ENCODE peak calls at places on chromosomes 7 and 10, in six cellular contexts. Q is mammary epithelial cell; T is CD8-positive, alpha-beta T cell; R is right cardiac atrium; V is brain microvascular endothelial cell; K is mesendoderm. H is an unnamed sample.

GRCh38 chr7:24907311-24907886 is 72.6 kb downstream of the OSBPL3 start:
- DNase-seq in Q (peak; percentile 87), T (no peak), R (no peak), V (peak; percentile 61), K (no peak), H (peak; percentile 89)

GRCh38 chr7:80950550-80950967 is 31.7 kb upstream of the SEMA3C start:
- DNase-seq in Q (no peak), T (no peak), R (no peak), V (no peak), K (no peak), H (no peak)

GRCh38 chr10:78267070-78267469 is 233.4 kb downstream of the RPS24 start:
- DNase-seq in Q (no peak), T (no peak), R (no peak), V (no peak), K (no peak), H (no peak)

GRCh38 chr7:31096882-31097258 is 44.8 kb downstream of the ADCYAP1R1 start:
- DNase-seq in Q (no peak), T (no peak), R (no peak), V (no peak), K (no peak), H (no peak)

GRCh38 chr10:11546581-11546980 is 64.9 kb downstream of the USP6NL start:
- DNase-seq in Q (no peak), T (no peak), R (no peak), V (no peak), K (no peak), H (peak; percentile 43)

GRCh38 chr10:87734987-87735827 is 75.5 kb downstream of the PAPSS2 start:
- DNase-seq in Q (peak; percentile 18), T (no peak), R (no peak), V (peak; percentile 48), K (peak; percentile 94), H (peak; percentile 70)

GRCh38 chr7:47580811-47581331 is 1.0 kb downstream of the TNS3 start:
- DNase-seq in Q (no peak), T (no peak), R (no peak), V (no peak), K (peak; percentile 48), H (no peak)

GRCh38 chr10:8060704-8061121 is 6.2 kb downstream of the GATA3 start:
- DNase-seq in Q (peak; percentile 31), T (no peak), R (no peak), V (no peak), K (no peak), H (peak; percentile 50)

GRCh38 chr7:4665661-4666060 is 16.4 kb upstream of the FOXK1 start:
- DNase-seq in Q (peak; percentile 62), T (no peak), R (no peak), V (peak; percentile 96), K (no peak), H (peak; percentile 80)

GRCh38 chr10:114310346-114310745 is 71.3 kb downstream of the VWA2 start:
- DNase-seq in Q (no peak), T (no peak), R (no peak), V (no peak), K (no peak), H (no peak)

GRCh38 chr7:39164887-39165286 is 187.2 kb downstream of the POU6F2 start:
- DNase-seq in Q (no peak), T (no peak), R (no peak), V (no peak), K (no peak), H (no peak)

GRCh38 chr7:37310322-37311080 is 138.2 kb downstream of the ELMO1 start:
- DNase-seq in Q (no peak), T (no peak), R (no peak), V (no peak), K (no peak), H (no peak)

DNA sequence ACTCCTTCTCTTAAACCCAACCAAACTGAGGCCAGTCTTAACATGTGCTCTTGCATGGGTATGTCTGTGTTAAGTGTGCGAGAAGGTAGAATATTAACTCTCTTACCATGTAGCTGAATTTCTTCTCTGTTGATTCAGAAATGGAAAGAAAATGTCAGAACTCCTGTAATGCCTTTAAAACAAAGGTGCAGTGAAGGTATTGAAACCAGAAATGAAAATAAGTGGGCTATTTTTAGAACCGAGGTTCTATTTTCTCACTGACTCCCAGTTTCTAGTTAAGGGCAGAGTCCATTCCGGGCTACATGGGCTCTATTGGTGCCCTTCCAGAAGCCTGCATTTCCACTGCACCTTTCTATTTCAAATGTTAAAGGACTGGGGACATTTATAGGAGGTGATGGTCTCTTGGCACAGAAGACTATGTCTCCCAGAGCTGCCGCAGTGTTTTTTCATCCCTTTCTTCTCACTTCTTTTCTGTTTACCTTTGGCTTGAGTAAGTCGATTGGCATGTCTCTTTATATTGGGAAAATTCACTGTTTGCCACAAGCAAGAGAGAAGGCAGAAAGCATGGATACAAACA is 174.9 kb downstream of the LRMDA start:
- DNase-seq in Q (no peak), T (no peak), R (no peak), V (no peak), K (no peak), H (no peak)
- H3K27ac ChIP-seq in Q (no peak overlapping the region), T (no peak overlapping the region), R (no peak overlapping the region), V (no peak overlapping the region), K (no peak overlapping the region), H (no peak overlapping the region)

DNA sequence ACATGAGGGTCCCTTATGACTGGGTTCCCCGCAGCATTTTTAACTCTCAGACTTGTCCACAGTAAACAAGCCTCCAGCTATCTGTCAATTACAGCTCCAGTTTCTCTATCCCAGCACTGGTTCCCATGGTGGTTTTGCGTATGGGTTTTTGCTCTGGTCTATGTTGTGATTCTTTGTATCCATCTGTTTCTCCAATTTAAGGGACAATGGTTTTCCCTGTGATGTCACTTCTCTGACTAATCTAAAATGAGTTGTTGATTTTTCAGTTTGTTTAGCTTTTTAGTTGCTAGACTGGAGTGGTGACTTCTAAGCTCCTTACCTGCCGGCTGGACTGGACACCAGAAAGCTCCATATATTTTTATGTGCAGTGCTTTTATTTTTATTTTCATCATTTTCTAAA is 303.7 kb downstream of the INHBA start:
- DNase-seq in Q (no peak), T (no peak), R (no peak), V (no peak), K (no peak), H (no peak)
- H3K27ac ChIP-seq in Q (no peak overlapping the region), T (no peak overlapping the region), R (no peak overlapping the region), V (no peak overlapping the region), K (no peak overlapping the region), H (no peak overlapping the region)

GRCh38 chr7:115593111-115593510 is 437.5 kb downstream of the TFEC start:
- DNase-seq in Q (no peak), T (no peak), R (no peak), V (no peak), K (no peak), H (no peak)
- H3K27ac ChIP-seq in Q (no peak overlapping the region), T (no peak overlapping the region), R (no peak overlapping the region), V (no peak overlapping the region), K (no peak overlapping the region), H (no peak overlapping the region)

GRCh38 chr7:2081526-2082356 is 151.0 kb downstream of the MAD1L1 start:
- DNase-seq in Q (no peak), T (no peak), R (no peak), V (no peak), K (no peak), H (no peak)

GRCh38 chr7:2078899-2079298 is 153.8 kb downstream of the MAD1L1 start:
- DNase-seq in Q (no peak), T (no peak), R (no peak), V (no peak), K (no peak), H (no peak)

GRCh38 chr7:2082357-2083038 is 150.2 kb downstream of the MAD1L1 start:
- DNase-seq in Q (no peak), T (no peak), R (peak; percentile 86), V (peak; percentile 65), K (no peak), H (no peak)

GRCh38 chr7:2079332-2080068 is 153.2 kb downstream of the MAD1L1 start:
- DNase-seq in Q (no peak), T (no peak), R (no peak), V (no peak), K (no peak), H (no peak)

GRCh38 chr7:2080069-2080405 is 152.7 kb downstream of the MAD1L1 start:
- DNase-seq in Q (no peak), T (no peak), R (no peak), V (no peak), K (no peak), H (no peak)
- H3K27ac ChIP-seq in Q (no peak overlapping the region), T (no peak overlapping the region), R (no peak overlapping the region), V (no peak overlapping the region), K (no peak overlapping the region), H (no peak overlapping the region)

GRCh38 chr7:159040912-159041711 is 103.6 kb downstream of the VIPR2 start:
- DNase-seq in Q (no peak), T (no peak), R (no peak), V (no peak), K (no peak), H (no peak)

GRCh38 chr7:159042084-159042483 is 102.6 kb downstream of the VIPR2 start:
- DNase-seq in Q (no peak), T (no peak), R (no peak), V (no peak), K (no peak), H (no peak)

GRCh38 chr7:159040146-159040545 is 104.5 kb downstream of the VIPR2 start:
- DNase-seq in Q (no peak), T (no peak), R (peak; percentile 39), V (no peak), K (no peak), H (no peak)

GRCh38 chr7:159038066-159038465 is 106.6 kb downstream of the VIPR2 start:
- DNase-seq in Q (no peak), T (no peak), R (no peak), V (no peak), K (no peak), H (no peak)

DNA sequence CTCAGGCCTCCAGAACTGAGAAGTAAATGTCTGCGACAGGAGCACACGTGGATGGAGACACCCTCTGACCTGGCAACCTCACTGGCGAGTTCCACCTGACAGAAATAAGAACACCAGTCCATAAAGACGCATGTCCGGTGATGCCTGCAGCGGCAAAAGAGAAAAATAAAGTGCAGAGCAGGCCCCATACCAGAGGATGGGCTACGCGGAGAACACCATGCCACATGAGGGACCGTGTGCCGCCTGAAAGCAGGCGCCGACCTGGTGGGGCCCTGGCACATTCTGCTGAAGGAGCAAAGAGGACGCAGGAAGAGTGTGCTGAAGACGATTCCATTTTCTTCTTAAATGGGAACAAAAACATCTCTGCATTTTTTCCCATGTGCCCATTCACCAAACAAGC is 105.0 kb downstream of the VIPR2 start:
- DNase-seq in Q (no peak), T (no peak), R (no peak), V (no peak), K (no peak), H (no peak)
- H3K27ac ChIP-seq in Q (no peak overlapping the region), T (no peak overlapping the region), R (no peak overlapping the region), V (no peak overlapping the region), K (no peak overlapping the region), H (no peak overlapping the region)

GRCh38 chr10:100146875-100147665 is 38.8 kb downstream of the ERLIN1 start:
- DNase-seq in Q (no peak), T (no peak), R (no peak), V (no peak), K (no peak), H (no peak)
- H3K27ac ChIP-seq in Q (no peak overlapping the region), T (no peak overlapping the region), R (no peak overlapping the region), V (no peak overlapping the region), K (no peak overlapping the region), H (no peak overlapping the region)

H was measured in endothelial cell of umbilical vein.